ENCODE peak calls at places on chromosomes 7 and 10, in eight cellular contexts. R is cardiac fibroblast, T is gastrocnemius medialis, K is upper lobe of left lung, X is kidney, N is heart right ventricle, M is body of pancreas, V is HL-60. Z is an unnamed sample.

GRCh38 chr10:47287365-47287802 is 12.6 kb upstream of the GDF10 start:
- DNase-seq in R (no peak), T (no peak), K (no peak), X (no peak), N (peak), M (peak), V (no peak), Z (no peak)

GRCh38 chr10:103154464-103155299 is 38.4 kb downstream of the NT5C2 start:
- DNase-seq in R (peak), T (no peak), K (no peak), X (no peak), N (no peak), M (no peak), V (no peak), Z (no peak)

GRCh38 chr10:36188054-36188453 is 546.0 kb upstream of the FZD8 start:
- DNase-seq in R (peak), T (no peak), K (no peak), X (no peak), N (peak), M (no peak), V (no peak), Z (peak)

GRCh38 chr7:52639981-52640380 is 395.5 kb upstream of the POM121L12 start:
- DNase-seq in R (no peak), T (no peak), K (no peak), X (no peak), N (no peak), M (no peak), V (no peak), Z (no peak)

GRCh38 chr10:94006591-94007550 is 13.1 kb downstream of the PLCE1 start:
- DNase-seq in R (peak), T (no peak), K (peak), X (no peak), N (no peak), M (peak), V (no peak), Z (no peak)

GRCh38 chr10:60175418-60175817 is 214.3 kb downstream of the ANK3 start:
- DNase-seq in R (peak), T (no peak), K (no peak), X (no peak), N (no peak), M (no peak), V (no peak), Z (no peak)

GRCh38 chr10:12659706-12660105 is 310.4 kb downstream of the CAMK1D start:
- DNase-seq in R (no peak), T (no peak), K (no peak), X (no peak), N (no peak), M (no peak), V (peak), Z (no peak)

GRCh38 chr7:22251906-22252495 is 105.0 kb downstream of the RAPGEF5 start:
- DNase-seq in R (no peak), T (no peak), K (no peak), X (no peak), N (no peak), M (no peak), V (no peak), Z (no peak)

GRCh38 chr10:55233505-55233904 is 432.5 kb upstream of the PCDH15 start:
- DNase-seq in R (no peak), T (no peak), K (no peak), X (no peak), N (no peak), M (no peak), V (no peak), Z (no peak)

GRCh38 chr10:15627617-15628196 is 92.0 kb downstream of the ITGA8 start:
- DNase-seq in R (no peak), T (no peak), K (no peak), X (no peak), N (no peak), M (no peak), V (no peak), Z (no peak)

GRCh38 chr7:1872191-1873069 is 202.4 kb downstream of the ELFN1 start:
- DNase-seq in R (no peak), T (no peak), K (no peak), X (no peak), N (no peak), M (no peak), V (no peak), Z (no peak)

GRCh38 chr10:3472705-3473078 is 300.1 kb upstream of the PITRM1 start:
- DNase-seq in R (peak), T (no peak), K (no peak), X (no peak), N (no peak), M (no peak), V (no peak), Z (no peak)

GRCh38 chr7:24769863-24770262 is 12.6 kb upstream of the GSDME start:
- DNase-seq in R (no peak), T (no peak), K (no peak), X (no peak), N (no peak), M (no peak), V (no peak), Z (peak)

GRCh38 chr7:45636733-45637132 is 62.6 kb downstream of the ADCY1 start:
- DNase-seq in R (no peak), T (no peak), K (no peak), X (no peak), N (no peak), M (no peak), V (no peak), Z (no peak)

GRCh38 chr10:4776234-4776638 is 49.8 kb upstream of the AKR1E2 start:
- DNase-seq in R (no peak), T (no peak), K (no peak), X (no peak), N (no peak), M (no peak), V (no peak), Z (no peak)
- TF ChIP-seq CTCF in R (no peak), T (no peak), K (no peak), X (no peak), N (no peak), M (no peak), V (no peak), Z (no peak)

GRCh38 chr10:111473361-111473760 is 396.5 kb downstream of the ADRA2A start:
- DNase-seq in R (no peak), T (no peak), K (no peak), X (no peak), N (no peak), M (no peak), V (no peak), Z (no peak)
- H3K4me3 ChIP-seq in R (no peak), T (no peak), K (no peak), X (no peak), N (no peak), M (no peak), V (no peak), Z (no peak)

DNA sequence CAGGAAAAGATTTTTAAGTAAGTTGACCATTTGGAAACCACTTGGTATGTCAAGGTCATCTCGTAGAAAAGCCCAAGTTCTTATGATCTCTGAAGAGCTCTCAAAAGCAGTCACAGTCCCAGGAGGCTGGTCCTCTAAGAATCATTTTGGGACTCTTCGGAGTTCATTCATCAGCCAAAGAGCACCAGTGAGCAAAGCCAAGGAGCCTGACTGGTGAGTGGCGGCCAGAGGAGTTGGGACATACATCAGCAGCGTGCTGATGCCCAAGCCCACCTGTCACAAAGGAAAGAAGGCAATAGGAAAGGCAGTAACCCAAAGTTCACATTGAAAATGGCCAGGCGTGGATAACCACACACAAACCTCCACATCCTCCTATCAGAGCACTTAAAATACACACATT is 17.5 kb downstream of the COX15 start:
- DNase-seq in R (no peak), T (no peak), K (no peak), X (no peak), N (no peak), M (no peak), V (no peak), Z (no peak)
- TF ChIP-seq CTCF in R (no peak), T (no peak), K (no peak), X (no peak), N (no peak), M (no peak), V (no peak), Z (no peak)

DNA sequence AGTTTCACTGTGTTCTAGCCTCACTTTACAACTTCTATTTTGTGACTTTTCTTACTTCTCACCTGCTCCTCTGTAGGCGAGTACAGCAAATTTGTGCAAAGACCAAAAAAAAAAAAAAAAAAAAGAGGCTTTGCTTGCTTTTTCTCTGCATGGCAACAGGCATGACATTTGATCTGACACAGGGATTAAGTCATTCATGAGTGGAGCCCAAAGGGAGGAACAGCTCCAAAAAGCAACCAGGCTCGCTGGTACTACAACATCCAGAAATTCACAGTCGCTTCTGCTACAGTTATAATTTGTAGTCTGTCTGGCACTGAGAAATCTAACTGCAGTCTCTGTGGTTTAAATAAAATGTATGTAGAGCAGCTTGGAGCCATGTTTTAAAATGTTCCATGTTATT is 31.7 kb downstream of the MKX start:
- DNase-seq in R (no peak), T (no peak), K (no peak), X (no peak), N (no peak), M (no peak), V (no peak), Z (no peak)
- H3K4me3 ChIP-seq in R (no peak), T (no peak), K (no peak), X (no peak), N (no peak), M (no peak), V (no peak), Z (no peak)

GRCh38 chr10:5888843-5889623 is 660 bp downstream of the ANKRD16 start:
- DNase-seq in R (no peak), T (no peak), K (peak), X (peak), N (no peak), M (peak), V (no peak), Z (peak)

GRCh38 chr10:5888352-5888751 is 1.3 kb downstream of the ANKRD16 start:
- DNase-seq in R (peak), T (no peak), K (no peak), X (no peak), N (no peak), M (no peak), V (no peak), Z (peak)

GRCh38 chr10:5890519-5890878 is 456 bp downstream of the FBH1 start:
- DNase-seq in R (no peak), T (no peak), K (peak), X (no peak), N (peak), M (peak), V (no peak), Z (peak)

GRCh38 chr10:5891009-5891408 is 966 bp downstream of the FBH1 start:
- DNase-seq in R (no peak), T (no peak), K (no peak), X (no peak), N (no peak), M (no peak), V (no peak), Z (no peak)

GRCh38 chr10:5889624-5890518 is at the start of the genes ANKRD16 and FBH1:
- DNase-seq in R (peak), T (peak), K (peak), X (peak), N (peak), M (peak), V (peak), Z (peak)
- TF ChIP-seq CTCF in R (no peak), T (no peak), K (no peak), X (no peak), N (no peak), M (no peak), V (no peak), Z (no peak)

Z was measured in lower leg skin.